ENCODE peak calls at places on chromosomes 11 and 22, in eight cellular contexts. B is lung; J is GM19239; Z is CD4-positive, alpha-beta memory T cell; W is stimulated activated CD4-positive, alpha-beta T cell treated with anti-CD3 and anti-CD28 coated beads, TNF-alpha, amount 100 ng/mL, for 48 hours; P is heart right ventricle; N is endothelial cell; X is neural crest cell. I is an unnamed sample.
A peak's percentile ranks its signal among the peaks of the same experiment; 100 is the strongest.

GRCh38 chr11:67615455-67616430 is 9.0 kb downstream of the NDUFV1 start:
- DNase-seq in B (no peak), J (peak; percentile 63), Z (no peak), W (peak; percentile 43), P (no peak), N (peak; percentile 77), X (peak; percentile 46), I (peak; percentile 73)

GRCh38 chr11:128621491-128622136 is 34.3 kb upstream of the ETS1 start:
- DNase-seq in B (no peak), J (no peak), Z (no peak), W (no peak), P (no peak), N (no peak), X (no peak), I (no peak)

GRCh38 chr11:133239530-133239929 is 292.8 kb downstream of the OPCML start:
- DNase-seq in B (no peak), J (no peak), Z (no peak), W (no peak), P (no peak), N (no peak), X (no peak), I (no peak)

GRCh38 chr11:61880050-61880449 is 11.3 kb downstream of the FADS3 start:
- DNase-seq in B (no peak), J (no peak), Z (no peak), W (no peak), P (no peak), N (no peak), X (no peak), I (peak; percentile 55)

GRCh38 chr11:22192642-22193347 is at the start of gene ANO5:
- DNase-seq in B (peak; percentile 56), J (no peak), Z (no peak), W (no peak), P (peak; percentile 78), N (peak; percentile 66), X (peak; percentile 57), I (peak; percentile 52)

GRCh38 chr11:69538840-69539239 is 57.4 kb downstream of the LINC01488 start:
- DNase-seq in B (no peak), J (no peak), Z (no peak), W (no peak), P (no peak), N (no peak), X (no peak), I (no peak)

GRCh38 chr11:106691807-106692365 is 326.4 kb downstream of the GUCY1A2 start:
- DNase-seq in B (no peak), J (no peak), Z (no peak), W (no peak), P (no peak), N (no peak), X (no peak), I (no peak)

GRCh38 chr11:43278302-43278956 is 33.4 kb upstream of the API5 start:
- DNase-seq in B (no peak), J (no peak), Z (no peak), W (no peak), P (no peak), N (no peak), X (no peak), I (peak; percentile 27)

GRCh38 chr22:37472418-37473006 is 13.7 kb downstream of the MFNG start:
- DNase-seq in B (no peak), J (peak; percentile 60), Z (peak; percentile 29), W (no peak), P (no peak), N (peak; percentile 53), X (peak; percentile 35), I (no peak)

GRCh38 chr22:21028277-21029251 is 3.8 kb downstream of the SLC7A4 start:
- DNase-seq in B (no peak), J (no peak), Z (no peak), W (no peak), P (no peak), N (no peak), X (no peak), I (no peak)

GRCh38 chr22:27097933-27098332 is 440.5 kb downstream of the MIAT start:
- DNase-seq in B (no peak), J (no peak), Z (no peak), W (no peak), P (no peak), N (no peak), X (no peak), I (no peak)

GRCh38 chr11:30257058-30257457 is 26.2 kb downstream of the FSHB start:
- DNase-seq in B (no peak), J (no peak), Z (no peak), W (no peak), P (no peak), N (no peak), X (no peak), I (no peak)

GRCh38 chr11:130212431-130212961 is 52.9 kb downstream of the ST14 start:
- DNase-seq in B (peak; percentile 24), J (no peak), Z (no peak), W (no peak), P (no peak), N (peak; percentile 3), X (no peak), I (peak; percentile 33)

GRCh38 chr11:6498544-6498943 is 1.5 kb downstream of the DNHD1 start:
- DNase-seq in B (no peak), J (no peak), Z (no peak), W (no peak), P (no peak), N (no peak), X (no peak), I (no peak)

GRCh38 chr11:1013628-1013935 is 22.9 kb downstream of the MUC6 start:
- DNase-seq in B (no peak), J (no peak), Z (no peak), W (no peak), P (no peak), N (no peak), X (no peak), I (no peak)

GRCh38 chr11:2929880-2930704 is 872 bp upstream of the PHLDA2 start:
- DNase-seq in B (no peak), J (peak; percentile 84), Z (no peak), W (no peak), P (peak; percentile 27), N (peak; percentile 38), X (no peak), I (peak; percentile 86)

GRCh38 chr22:33126881-33127280 is 68.7 kb upstream of the SYN3 start:
- DNase-seq in B (no peak), J (no peak), Z (no peak), W (no peak), P (no peak), N (no peak), X (no peak), I (no peak)

GRCh38 chr22:41530612-41531421 is 13.5 kb downstream of the POLR3H start:
- DNase-seq in B (no peak), J (no peak), Z (no peak), W (no peak), P (no peak), N (no peak), X (no peak), I (no peak)

GRCh38 chr11:6646040-6646439 is 9.6 kb downstream of the DCHS1 start:
- DNase-seq in B (no peak), J (no peak), Z (no peak), W (no peak), P (peak; percentile 83), N (no peak), X (no peak), I (no peak)

GRCh38 chr11:10666556-10666955 is 27.0 kb downstream of the IRAG1 start:
- DNase-seq in B (no peak), J (no peak), Z (no peak), W (no peak), P (no peak), N (no peak), X (no peak), I (no peak)

GRCh38 chr22:20436309-20437252 is 1.0 kb downstream of the SCARF2 start:
- DNase-seq in B (no peak), J (no peak), Z (no peak), W (no peak), P (peak; percentile 45), N (no peak), X (no peak), I (peak; percentile 55)

GRCh38 chr11:119365071-119365591 is 16.4 kb downstream of the USP2 start:
- DNase-seq in B (no peak), J (no peak), Z (no peak), W (no peak), P (no peak), N (no peak), X (no peak), I (no peak)

GRCh38 chr11:697811-698311 is 2.2 kb downstream of the TMEM80 start:
- DNase-seq in B (no peak), J (no peak), Z (no peak), W (no peak), P (no peak), N (no peak), X (no peak), I (no peak)

GRCh38 chr22:46062971-46063631 is 86.1 kb upstream of the WNT7B start:
- DNase-seq in B (no peak), J (no peak), Z (no peak), W (no peak), P (no peak), N (no peak), X (no peak), I (no peak)